ENCODE peak calls at places on chromosomes 6 and 20, in nine cellular contexts. B, N, Z, O, J, D, P, S and E are unnamed samples.

GRCh38 chr6:32154514-32155161 is 697 bp downstream of the PPT2 start:
- DNase-seq in B (peak; percentile 29), N (peak; percentile 82), Z (no peak), O (peak; percentile 21), J (no peak), D (no peak), P (peak; percentile 60), S (peak; percentile 72), E (no peak)

GRCh38 chr20:37365760-37366638 is 20.1 kb downstream of the SRC start:
- DNase-seq in B (no peak), N (no peak), Z (no peak), O (no peak), J (no peak), D (no peak), P (no peak), S (no peak), E (no peak)

GRCh38 chr20:38534756-38535155 is 46.2 kb upstream of the ADIG start:
- DNase-seq in B (no peak), N (peak; percentile 40), Z (no peak), O (no peak), J (no peak), D (no peak), P (no peak), S (no peak), E (no peak)

GRCh38 chr6:151690303-151690702 is 117.2 kb upstream of the ESR1 start:
- DNase-seq in B (no peak), N (no peak), Z (no peak), O (no peak), J (no peak), D (no peak), P (no peak), S (peak; percentile 12), E (peak; percentile 33)

GRCh38 chr6:104477569-104477968 is 382.1 kb downstream of the HACE1 start:
- DNase-seq in B (no peak), N (no peak), Z (no peak), O (no peak), J (no peak), D (no peak), P (no peak), S (no peak), E (no peak)

GRCh38 chr6:27687154-27688013 is 214.5 kb upstream of the ZNF184 start:
- DNase-seq in B (no peak), N (peak; percentile 85), Z (peak; percentile 60), O (peak; percentile 49), J (peak; percentile 85), D (peak; percentile 75), P (peak; percentile 43), S (peak; percentile 70), E (peak; percentile 45)

GRCh38 chr6:21732731-21733130 is 139.2 kb downstream of the SOX4 start:
- DNase-seq in B (no peak), N (no peak), Z (no peak), O (no peak), J (no peak), D (no peak), P (no peak), S (no peak), E (no peak)

GRCh38 chr20:12086359-12086758 is 168.7 kb downstream of the BTBD3 start:
- DNase-seq in B (no peak), N (no peak), Z (no peak), O (no peak), J (no peak), D (no peak), P (no peak), S (peak; percentile 22), E (no peak)

GRCh38 chr20:50355593-50356521 is 154.3 kb upstream of the PTPN1 start:
- DNase-seq in B (no peak), N (no peak), Z (no peak), O (no peak), J (no peak), D (no peak), P (no peak), S (no peak), E (no peak)

GRCh38 chr20:50366270-50367103 is 143.7 kb upstream of the PTPN1 start:
- DNase-seq in B (no peak), N (peak; percentile 79), Z (no peak), O (peak; percentile 37), J (no peak), D (no peak), P (no peak), S (peak; percentile 89), E (peak; percentile 67)

GRCh38 chr6:149198265-149198664 is 119.2 kb upstream of the TAB2 start:
- DNase-seq in B (no peak), N (no peak), Z (no peak), O (no peak), J (no peak), D (no peak), P (no peak), S (no peak), E (no peak)

GRCh38 chr6:98416027-98416426 is 418.3 kb upstream of the POU3F2 start:
- DNase-seq in B (no peak), N (no peak), Z (no peak), O (no peak), J (no peak), D (no peak), P (no peak), S (no peak), E (no peak)

GRCh38 chr6:45049188-45049843 is 278.8 kb upstream of the RUNX2 start:
- DNase-seq in B (no peak), N (no peak), Z (no peak), O (no peak), J (no peak), D (peak; percentile 4), P (no peak), S (peak; percentile 50), E (peak; percentile 14)

GRCh38 chr6:43402819-43403218 is 24.5 kb upstream of the ABCC10 start:
- DNase-seq in B (no peak), N (no peak), Z (no peak), O (no peak), J (no peak), D (no peak), P (no peak), S (no peak), E (no peak)

GRCh38 chr6:110731196-110731595 is 84.1 kb downstream of the CDK19 start:
- DNase-seq in B (no peak), N (no peak), Z (no peak), O (no peak), J (no peak), D (no peak), P (no peak), S (no peak), E (no peak)

GRCh38 chr6:48777411-48777810 is 666.4 kb upstream of the PTCHD4 start:
- DNase-seq in B (no peak), N (no peak), Z (no peak), O (no peak), J (no peak), D (no peak), P (no peak), S (no peak), E (no peak)

DNA sequence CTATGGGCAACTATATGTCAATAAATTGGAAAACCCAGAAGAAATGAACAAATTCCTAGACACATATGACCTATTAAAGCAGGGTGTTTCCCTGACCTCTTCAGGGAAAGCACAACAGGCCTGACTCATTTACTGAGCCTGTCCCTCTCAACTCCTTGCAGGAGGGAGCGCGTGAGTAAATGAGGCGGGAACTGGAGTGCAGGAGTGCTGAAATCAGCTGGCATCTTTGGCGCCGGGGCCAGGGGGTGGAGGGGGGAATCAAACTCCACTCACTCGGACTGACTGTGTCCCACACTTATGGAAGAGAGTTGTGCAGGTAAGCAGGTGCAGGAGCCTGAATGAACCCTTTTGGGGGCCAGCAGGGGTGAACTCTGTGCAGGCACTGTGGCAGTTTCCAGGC is 671.2 kb upstream of the PTCHD4 start:
- DNase-seq in B (no peak), N (no peak), Z (no peak), O (no peak), J (no peak), D (no peak), P (no peak), S (no peak), E (no peak)
- H3K4me3 ChIP-seq in B (no peak overlapping the region), N (no peak overlapping the region), Z (no peak overlapping the region), O (no peak overlapping the region), J (no peak overlapping the region), D (no peak overlapping the region), P (no peak overlapping the region), S (no peak overlapping the region), E (no peak overlapping the region)

DNA sequence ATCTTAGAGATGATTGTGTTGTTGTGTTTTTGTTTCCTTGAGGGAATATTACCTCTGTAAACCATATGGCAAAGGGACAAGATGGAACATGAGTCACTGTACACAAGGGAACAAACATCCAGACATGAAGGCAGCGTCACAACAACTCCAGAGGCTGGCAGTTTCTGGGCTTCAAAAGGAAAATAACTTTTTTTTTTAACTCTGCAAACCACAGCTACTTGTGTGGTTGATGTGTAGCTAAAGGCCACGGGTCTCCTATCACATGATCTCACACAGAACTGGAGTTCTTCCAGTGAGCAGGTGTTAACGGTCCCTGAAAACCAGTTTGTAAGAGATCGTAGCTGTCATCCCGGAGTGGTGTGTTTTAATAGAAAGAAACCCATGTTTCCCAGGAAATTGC is 33.2 kb upstream of the HBS1L start:
- DNase-seq in B (no peak), N (no peak), Z (no peak), O (no peak), J (no peak), D (no peak), P (no peak), S (no peak), E (no peak)
- H3K4me3 ChIP-seq in B (no peak overlapping the region), N (no peak overlapping the region), Z (no peak overlapping the region), O (no peak overlapping the region), J (no peak overlapping the region), D (no peak overlapping the region), P (no peak overlapping the region), S (no peak overlapping the region), E (no peak overlapping the region)

GRCh38 chr6:53796791-53797190 is 2.0 kb downstream of the LRRC1 start:
- DNase-seq in B (no peak), N (no peak), Z (no peak), O (no peak), J (no peak), D (no peak), P (no peak), S (no peak), E (no peak)
- H3K4me3 ChIP-seq in B (peak overlapping the region; percentile 90), N (peak overlapping the region; percentile 75), Z (peak overlapping the region; percentile 95), O (peak overlapping the region; percentile 93), J (peak overlapping the region; percentile 72), D (peak overlapping the region; percentile 84), P (no peak overlapping the region), S (no peak overlapping the region), E (peak overlapping the region; percentile 89)

DNA sequence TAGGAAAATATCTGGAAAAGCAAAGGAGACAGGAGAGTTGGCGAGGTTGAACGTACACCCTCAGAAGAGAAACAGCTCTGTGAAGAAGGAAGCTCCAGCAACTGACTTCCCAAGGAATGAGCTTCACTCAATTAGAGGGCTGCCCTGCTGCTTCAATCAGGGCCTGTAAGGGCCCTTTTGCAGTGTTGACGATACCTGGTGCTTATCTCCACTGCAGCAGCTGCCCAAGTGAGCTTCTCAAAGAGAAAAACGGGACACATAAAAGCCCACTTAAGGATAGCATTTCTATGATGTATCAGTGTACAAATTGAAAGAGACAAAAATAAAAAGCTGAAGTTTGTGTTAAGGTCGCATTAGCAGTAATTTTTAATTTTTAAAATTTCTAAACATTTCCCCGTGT is 16.4 kb downstream of the SEC63 start:
- DNase-seq in B (no peak), N (no peak), Z (no peak), O (no peak), J (no peak), D (no peak), P (no peak), S (no peak), E (no peak)
- H3K4me3 ChIP-seq in B (no peak overlapping the region), N (no peak overlapping the region), Z (no peak overlapping the region), O (no peak overlapping the region), J (no peak overlapping the region), D (no peak overlapping the region), P (no peak overlapping the region), S (no peak overlapping the region), E (no peak overlapping the region)

GRCh38 chr6:6810727-6811126 is 222.2 kb downstream of the LY86 start:
- DNase-seq in B (no peak), N (no peak), Z (no peak), O (no peak), J (no peak), D (no peak), P (no peak), S (no peak), E (no peak)
- H3K4me3 ChIP-seq in B (peak overlapping the region; percentile 58), N (peak overlapping the region; percentile 31), Z (peak overlapping the region; percentile 65), O (peak overlapping the region; percentile 50), J (peak overlapping the region; percentile 30), D (no peak overlapping the region), P (peak overlapping the region; percentile 51), S (peak overlapping the region; percentile 30), E (peak overlapping the region; percentile 42)